ENCODE peak calls at places on chromosomes 12 and 14, in nine cellular contexts. C is endothelial cell, Q is right lobe of liver, A is mesothelial cell of epicardium, J is cardiac fibroblast, G is transverse colon, D is RWPE1, P is nephron progenitor cell, M is colonic mucosa. L is an unnamed sample.

GRCh38 chr12:94767971-94768370 is 117.6 kb upstream of the TMCC3 start:
- DNase-seq in C (no peak), Q (no peak), A (no peak), J (no peak), G (no peak), D (no peak), P (no peak), M (no peak), L (no peak)

GRCh38 chr12:89949457-89950195 is 241.0 kb upstream of the ATP2B1 start:
- DNase-seq in C (peak), Q (no peak), A (no peak), J (peak), G (peak), D (peak), P (no peak), M (peak), L (no peak)

GRCh38 chr14:24315807-24316596 is 4.7 kb downstream of the LTB4R start:
- DNase-seq in C (no peak), Q (peak), A (no peak), J (no peak), G (peak), D (no peak), P (no peak), M (peak), L (no peak)

GRCh38 chr14:68780358-68781160 is 12.3 kb downstream of the ZFP36L1 start:
- DNase-seq in C (no peak), Q (no peak), A (no peak), J (peak), G (peak), D (no peak), P (no peak), M (peak), L (no peak)

GRCh38 chr14:74491952-74492351 is 1.2 kb downstream of the NPC2 start:
- DNase-seq in C (no peak), Q (no peak), A (no peak), J (peak), G (no peak), D (peak), P (no peak), M (peak), L (no peak)

GRCh38 chr14:89365071-89365801 is 51.8 kb downstream of the FOXN3 start:
- DNase-seq in C (peak), Q (no peak), A (no peak), J (peak), G (peak), D (no peak), P (no peak), M (peak), L (no peak)

GRCh38 chr12:20549115-20549719 is 145.9 kb upstream of the SLCO1C1 start:
- DNase-seq in C (peak), Q (no peak), A (no peak), J (peak), G (peak), D (peak), P (peak), M (peak), L (peak)

GRCh38 chr12:87661770-87662402 is 367.3 kb downstream of the C12orf50 start:
- DNase-seq in C (no peak), Q (no peak), A (no peak), J (no peak), G (no peak), D (peak), P (no peak), M (no peak), L (no peak)

GRCh38 chr12:52730793-52731192 is 27.5 kb upstream of the KRT77 start:
- DNase-seq in C (no peak), Q (no peak), A (no peak), J (no peak), G (no peak), D (no peak), P (no peak), M (no peak), L (no peak)

GRCh38 chr12:575948-576612 is 87.2 kb downstream of the NINJ2 start:
- DNase-seq in C (peak), Q (peak), A (peak), J (peak), G (peak), D (peak), P (peak), M (peak), L (peak)

GRCh38 chr12:2877959-2878732 is 1.1 kb downstream of the RHNO1 start:
- DNase-seq in C (no peak), Q (peak), A (no peak), J (peak), G (no peak), D (no peak), P (no peak), M (no peak), L (no peak)

GRCh38 chr12:21615441-21615840 is 10.8 kb upstream of the GYS2 start:
- DNase-seq in C (no peak), Q (no peak), A (no peak), J (no peak), G (no peak), D (no peak), P (no peak), M (no peak), L (no peak)

GRCh38 chr12:14416658-14417057 is 51.2 kb downstream of the ATF7IP start:
- DNase-seq in C (peak), Q (no peak), A (no peak), J (peak), G (no peak), D (peak), P (no peak), M (no peak), L (peak)

GRCh38 chr12:14422516-14423230 is 57.2 kb downstream of the ATF7IP start:
- DNase-seq in C (no peak), Q (no peak), A (no peak), J (no peak), G (no peak), D (no peak), P (no peak), M (no peak), L (no peak)

GRCh38 chr12:14417717-14418116 is 52.2 kb downstream of the ATF7IP start:
- DNase-seq in C (peak), Q (no peak), A (peak), J (peak), G (peak), D (peak), P (peak), M (peak), L (peak)

GRCh38 chr12:14418526-14418925 is 53.0 kb downstream of the ATF7IP start:
- DNase-seq in C (no peak), Q (no peak), A (no peak), J (peak), G (no peak), D (no peak), P (no peak), M (no peak), L (no peak)
- TF ChIP-seq CTCF in C (peak), Q (peak), A (peak), J (peak), G (peak), D (no peak), P (no peak), M (peak), L (peak)

GRCh38 chr12:96495155-96495554 is 5.8 kb downstream of the CFAP54 start:
- DNase-seq in C (no peak), Q (no peak), A (no peak), J (no peak), G (no peak), D (no peak), P (no peak), M (no peak), L (no peak)

GRCh38 chr12:96495841-96496545 is 6.6 kb downstream of the CFAP54 start:
- DNase-seq in C (no peak), Q (no peak), A (no peak), J (no peak), G (no peak), D (no peak), P (no peak), M (no peak), L (no peak)

GRCh38 chr12:96500686-96501085 is 11.3 kb downstream of the CFAP54 start:
- DNase-seq in C (no peak), Q (no peak), A (no peak), J (peak), G (no peak), D (no peak), P (no peak), M (no peak), L (no peak)

GRCh38 chr12:96496944-96497343 is 7.6 kb downstream of the CFAP54 start:
- DNase-seq in C (no peak), Q (no peak), A (no peak), J (no peak), G (no peak), D (no peak), P (no peak), M (no peak), L (no peak)

GRCh38 chr12:96497800-96498199 is 8.4 kb downstream of the CFAP54 start:
- DNase-seq in C (no peak), Q (no peak), A (no peak), J (no peak), G (no peak), D (no peak), P (no peak), M (no peak), L (no peak)
- TF ChIP-seq CTCF in C (no peak), Q (no peak), A (no peak), J (no peak), G (no peak), D (no peak), P (no peak), M (no peak), L (no peak)

DNA sequence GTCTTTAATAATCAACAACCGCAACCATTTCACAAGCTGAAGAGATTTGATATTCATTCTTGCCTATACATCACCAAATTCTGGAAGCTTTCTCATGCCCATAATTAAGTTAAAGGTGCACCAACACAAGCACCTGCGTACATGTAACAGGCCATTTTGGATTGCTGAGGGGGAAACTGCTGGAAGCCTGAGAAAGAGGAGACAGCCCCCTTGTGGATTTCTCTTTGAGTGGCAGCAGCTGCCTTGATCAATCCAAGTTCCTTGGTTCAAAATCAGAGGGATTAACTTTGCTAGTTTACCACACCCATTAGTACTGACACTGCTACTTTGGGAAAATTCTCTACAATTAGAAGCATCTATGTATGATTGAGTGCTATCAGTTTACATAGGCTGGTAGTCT is 321.1 kb downstream of the NOVA1 start:
- DNase-seq in C (peak), Q (no peak), A (no peak), J (no peak), G (no peak), D (no peak), P (peak), M (no peak), L (peak)
- TF ChIP-seq CTCF in C (peak), Q (no peak), A (no peak), J (peak), G (no peak), D (no peak), P (peak), M (no peak), L (peak)

GRCh38 chr12:108635201-108635996 is 1.7 kb upstream of the SELPLG start:
- DNase-seq in C (no peak), Q (no peak), A (no peak), J (no peak), G (peak), D (no peak), P (no peak), M (no peak), L (no peak)

GRCh38 chr12:108633081-108633533 is 587 bp downstream of the SELPLG start:
- DNase-seq in C (no peak), Q (no peak), A (no peak), J (no peak), G (no peak), D (no peak), P (no peak), M (no peak), L (no peak)

GRCh38 chr12:108634225-108634795 is 616 bp upstream of the SELPLG start:
- DNase-seq in C (no peak), Q (no peak), A (no peak), J (no peak), G (peak), D (no peak), P (no peak), M (no peak), L (no peak)

GRCh38 chr12:108635997-108636808 is 2.5 kb upstream of the SELPLG start:
- DNase-seq in C (no peak), Q (no peak), A (no peak), J (no peak), G (no peak), D (no peak), P (no peak), M (no peak), L (no peak)

DNA sequence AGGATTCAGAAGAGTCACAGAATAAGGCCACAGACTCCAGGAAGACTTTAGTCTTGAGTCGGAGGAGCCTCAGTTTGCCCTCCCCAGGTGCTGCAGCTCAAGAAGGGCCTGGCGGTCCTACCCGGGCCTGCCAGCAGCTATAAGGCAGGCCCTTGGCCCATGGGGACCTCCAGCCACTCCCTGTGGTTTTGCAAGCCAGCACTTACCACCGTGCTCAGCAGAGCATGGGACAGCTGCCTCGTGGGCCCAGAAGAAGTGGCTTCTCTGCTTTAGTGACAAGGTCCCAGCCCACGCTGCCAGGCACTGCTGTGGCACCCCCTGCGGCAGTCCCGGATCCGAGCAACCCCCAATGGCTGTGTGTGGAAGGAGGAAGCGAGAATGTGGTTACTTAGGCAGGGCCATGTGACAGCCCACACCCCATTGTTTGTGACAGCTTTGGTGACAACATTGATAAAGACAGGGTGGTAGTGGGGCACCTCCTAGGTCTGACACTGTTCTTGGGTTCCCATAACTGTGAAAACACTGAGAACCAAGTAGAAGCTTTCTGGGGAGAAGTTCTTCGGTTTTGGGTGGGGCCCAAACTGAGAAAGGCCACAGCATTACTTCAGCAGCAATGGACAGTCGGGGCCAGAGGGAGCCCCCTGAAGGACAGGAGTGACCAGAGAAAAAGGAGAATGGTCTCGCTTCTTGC is at the start of gene SELPLG:
- DNase-seq in C (no peak), Q (peak), A (no peak), J (no peak), G (peak), D (no peak), P (no peak), M (peak), L (no peak)
- TF ChIP-seq CTCF in C (no peak), Q (no peak), A (no peak), J (no peak), G (no peak), D (no peak), P (no peak), M (no peak), L (no peak)

GRCh38 chr12:45314770-45315169 is 98.9 kb downstream of the ANO6 start:
- DNase-seq in C (no peak), Q (no peak), A (no peak), J (no peak), G (no peak), D (no peak), P (no peak), M (no peak), L (no peak)

GRCh38 chr12:45305904-45306303 is 90.0 kb downstream of the ANO6 start:
- DNase-seq in C (no peak), Q (no peak), A (no peak), J (no peak), G (no peak), D (no peak), P (no peak), M (no peak), L (no peak)

GRCh38 chr12:45310627-45310968 is 94.7 kb downstream of the ANO6 start:
- DNase-seq in C (no peak), Q (no peak), A (no peak), J (no peak), G (no peak), D (no peak), P (no peak), M (no peak), L (no peak)

GRCh38 chr12:45312012-45312411 is 96.1 kb downstream of the ANO6 start:
- DNase-seq in C (no peak), Q (no peak), A (no peak), J (no peak), G (no peak), D (no peak), P (no peak), M (no peak), L (no peak)

DNA sequence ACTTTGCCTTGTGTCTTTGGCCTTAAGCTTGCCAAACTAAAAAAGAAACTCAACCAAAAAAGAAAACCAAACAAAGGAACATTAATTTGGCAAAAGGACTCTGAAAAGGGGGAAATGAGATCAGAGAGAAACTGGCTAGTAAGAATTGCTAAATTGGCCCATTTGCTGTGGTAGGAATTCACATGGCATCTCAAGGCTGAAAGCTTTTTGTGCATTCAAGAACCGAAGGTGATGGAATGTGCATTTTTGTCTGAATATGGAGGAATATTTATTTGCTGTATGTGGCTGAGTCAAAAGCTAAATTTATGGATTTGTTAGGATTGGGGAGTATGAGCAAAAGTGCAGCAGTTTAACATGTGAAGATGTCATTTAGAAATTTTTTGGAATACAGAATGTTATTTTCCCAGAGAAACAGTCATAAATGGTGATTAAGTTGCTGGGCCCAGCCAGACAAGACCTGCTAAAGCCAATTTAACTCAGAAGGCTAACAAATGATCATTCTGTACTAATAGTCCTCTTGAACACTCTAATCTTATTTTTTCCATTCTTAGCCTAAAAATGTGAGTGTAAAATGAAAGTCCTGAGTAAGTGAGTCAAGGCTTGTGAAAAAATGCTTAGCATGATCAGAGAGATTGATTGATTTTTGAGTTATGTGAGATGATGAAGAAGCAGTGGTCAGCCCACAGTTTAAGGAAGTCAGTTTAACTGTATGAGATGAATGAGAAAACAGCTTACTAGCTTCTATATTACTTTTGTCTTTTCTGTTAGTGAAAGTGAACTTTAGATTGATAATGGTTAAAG is 94.1 kb downstream of the ANO6 start:
- DNase-seq in C (no peak), Q (no peak), A (no peak), J (peak), G (no peak), D (no peak), P (no peak), M (no peak), L (no peak)
- TF ChIP-seq CTCF in C (no peak), Q (no peak), A (no peak), J (peak), G (no peak), D (no peak), P (no peak), M (no peak), L (no peak)

DNA sequence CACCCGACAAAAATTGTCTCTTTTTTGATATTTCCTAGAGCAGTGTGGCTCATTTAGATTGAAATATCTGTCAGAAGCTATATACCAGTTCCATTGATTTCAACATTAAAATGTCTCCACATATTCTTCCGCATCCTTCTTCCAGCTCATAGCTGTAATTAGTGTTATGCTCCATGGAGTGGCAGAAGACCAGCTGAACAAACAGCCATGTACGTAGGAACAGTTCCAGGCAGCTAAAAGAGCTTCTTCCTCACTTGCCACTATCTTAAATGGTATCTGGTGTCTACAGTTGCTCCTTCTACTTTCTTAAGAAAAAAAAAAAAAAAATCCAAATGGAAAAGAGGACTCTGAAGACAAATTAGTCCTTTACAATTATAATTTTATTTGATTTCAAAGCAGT is 848.0 kb downstream of the DIO2 start:
- DNase-seq in C (no peak), Q (no peak), A (no peak), J (no peak), G (no peak), D (no peak), P (no peak), M (no peak), L (no peak)
- TF ChIP-seq CTCF in C (no peak), Q (no peak), A (no peak), J (no peak), G (no peak), D (no peak), P (no peak), M (no peak), L (no peak)

GRCh38 chr12:115639667-115640012 is 637.9 kb downstream of the MED13L start:
- DNase-seq in C (no peak), Q (no peak), A (no peak), J (no peak), G (no peak), D (no peak), P (no peak), M (no peak), L (no peak)

GRCh38 chr12:115636546-115636945 is 640.9 kb downstream of the MED13L start:
- DNase-seq in C (no peak), Q (no peak), A (no peak), J (no peak), G (no peak), D (no peak), P (no peak), M (no peak), L (no peak)

GRCh38 chr12:115638753-115639666 is 638.5 kb downstream of the MED13L start:
- DNase-seq in C (peak), Q (no peak), A (no peak), J (no peak), G (peak), D (no peak), P (peak), M (peak), L (no peak)

GRCh38 chr12:115646210-115646609 is 631.3 kb downstream of the MED13L start:
- DNase-seq in C (no peak), Q (no peak), A (no peak), J (no peak), G (no peak), D (no peak), P (no peak), M (no peak), L (no peak)

DNA sequence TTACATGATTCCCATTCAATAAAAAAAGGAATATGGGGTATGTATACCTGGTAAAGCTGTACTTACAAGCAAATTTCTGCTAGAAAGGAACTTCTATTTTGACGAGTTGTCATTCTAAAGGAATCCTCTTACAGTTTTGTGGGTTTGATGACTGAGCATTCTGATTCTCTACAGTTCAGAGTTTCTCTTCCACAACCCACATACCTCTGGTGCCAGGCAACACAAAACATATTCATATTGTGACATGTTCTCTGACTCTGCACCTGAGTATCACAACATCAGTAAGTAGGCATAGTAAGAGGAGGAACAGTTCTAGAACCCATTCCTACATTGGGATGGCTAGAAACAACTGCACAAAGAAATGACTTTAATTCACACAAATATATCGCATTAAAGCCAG is 636.6 kb downstream of the MED13L start:
- DNase-seq in C (no peak), Q (no peak), A (no peak), J (no peak), G (no peak), D (no peak), P (no peak), M (no peak), L (no peak)
- TF ChIP-seq CTCF in C (no peak), Q (no peak), A (no peak), J (no peak), G (no peak), D (no peak), P (no peak), M (no peak), L (no peak)

GRCh38 chr14:106129274-106129673 is 602.9 kb downstream of the TMEM121 start:
- DNase-seq in C (no peak), Q (no peak), A (no peak), J (no peak), G (no peak), D (no peak), P (no peak), M (no peak), L (no peak)
- TF ChIP-seq CTCF in C (no peak), Q (no peak), A (no peak), J (no peak), G (no peak), D (no peak), P (no peak), M (no peak), L (no peak)